ENCODE peak calls at places on chromosomes 11 and 22, in four cellular contexts. One of them, this sample, is unnamed.

GRCh38 chr11:27699242-27699925 is 871 bp downstream of the BDNF start:
- DNase-seq in stimulated activated CD8-positive, alpha-beta memory T cell treated with anti-CD3 and anti-CD28 coated beads, Interleukin-4, amount 100 ng/mL, for 48 hours: no peak
- DNase-seq in stromal cell of bone marrow: no peak
- DNase-seq in GM06990: no peak
- DNase-seq in this sample: no peak

GRCh38 chr11:73995247-73995646 is 12.6 kb upstream of the UCP2 start:
- DNase-seq in stimulated activated CD8-positive, alpha-beta memory T cell treated with anti-CD3 and anti-CD28 coated beads, Interleukin-4, amount 100 ng/mL, for 48 hours: no peak
- DNase-seq in stromal cell of bone marrow: no peak
- DNase-seq in GM06990: peak
- DNase-seq in this sample: peak

GRCh38 chr22:33829549-33830280 is 90.6 kb downstream of the LARGE1 start:
- DNase-seq in stimulated activated CD8-positive, alpha-beta memory T cell treated with anti-CD3 and anti-CD28 coated beads, Interleukin-4, amount 100 ng/mL, for 48 hours: no peak
- DNase-seq in stromal cell of bone marrow: no peak
- DNase-seq in GM06990: no peak
- DNase-seq in this sample: no peak

GRCh38 chr11:74710291-74710938 is 20.8 kb downstream of the CHRDL2 start:
- DNase-seq in stimulated activated CD8-positive, alpha-beta memory T cell treated with anti-CD3 and anti-CD28 coated beads, Interleukin-4, amount 100 ng/mL, for 48 hours: no peak
- DNase-seq in stromal cell of bone marrow: no peak
- DNase-seq in GM06990: no peak
- DNase-seq in this sample: no peak

GRCh38 chr22:46791201-46791731 is 28.8 kb downstream of the TBC1D22A start:
- DNase-seq in stimulated activated CD8-positive, alpha-beta memory T cell treated with anti-CD3 and anti-CD28 coated beads, Interleukin-4, amount 100 ng/mL, for 48 hours: peak
- DNase-seq in stromal cell of bone marrow: peak
- DNase-seq in GM06990: no peak
- DNase-seq in this sample: no peak

GRCh38 chr22:27990451-27990840 is 71.4 kb upstream of the PITPNB start:
- DNase-seq in stimulated activated CD8-positive, alpha-beta memory T cell treated with anti-CD3 and anti-CD28 coated beads, Interleukin-4, amount 100 ng/mL, for 48 hours: no peak
- DNase-seq in stromal cell of bone marrow: no peak
- DNase-seq in GM06990: no peak
- DNase-seq in this sample: no peak

GRCh38 chr11:84855846-84856245 is 771.3 kb downstream of the DLG2 start:
- DNase-seq in stimulated activated CD8-positive, alpha-beta memory T cell treated with anti-CD3 and anti-CD28 coated beads, Interleukin-4, amount 100 ng/mL, for 48 hours: no peak
- DNase-seq in stromal cell of bone marrow: peak
- DNase-seq in GM06990: no peak
- DNase-seq in this sample: no peak

GRCh38 chr11:75554258-75555022 is 7.6 kb upstream of the SERPINH1 start:
- DNase-seq in stimulated activated CD8-positive, alpha-beta memory T cell treated with anti-CD3 and anti-CD28 coated beads, Interleukin-4, amount 100 ng/mL, for 48 hours: no peak
- DNase-seq in stromal cell of bone marrow: peak
- DNase-seq in GM06990: no peak
- DNase-seq in this sample: peak

GRCh38 chr22:50568626-50569025 is 5.9 kb upstream of the SYCE3 start:
- DNase-seq in stimulated activated CD8-positive, alpha-beta memory T cell treated with anti-CD3 and anti-CD28 coated beads, Interleukin-4, amount 100 ng/mL, for 48 hours: no peak
- DNase-seq in stromal cell of bone marrow: no peak
- DNase-seq in GM06990: no peak
- DNase-seq in this sample: no peak

GRCh38 chr11:115505165-115505564 is 950 bp upstream of the CADM1 start:
- DNase-seq in stimulated activated CD8-positive, alpha-beta memory T cell treated with anti-CD3 and anti-CD28 coated beads, Interleukin-4, amount 100 ng/mL, for 48 hours: no peak
- DNase-seq in stromal cell of bone marrow: no peak
- DNase-seq in GM06990: no peak
- DNase-seq in this sample: no peak

GRCh38 chr11:75204685-75205667 is 35.6 kb upstream of the TPBGL start:
- DNase-seq in stimulated activated CD8-positive, alpha-beta memory T cell treated with anti-CD3 and anti-CD28 coated beads, Interleukin-4, amount 100 ng/mL, for 48 hours: peak
- DNase-seq in stromal cell of bone marrow: peak
- DNase-seq in GM06990: peak
- DNase-seq in this sample: peak

GRCh38 chr11:29231991-29232390 is 784.8 kb downstream of the KCNA4 start:
- DNase-seq in stimulated activated CD8-positive, alpha-beta memory T cell treated with anti-CD3 and anti-CD28 coated beads, Interleukin-4, amount 100 ng/mL, for 48 hours: no peak
- DNase-seq in stromal cell of bone marrow: no peak
- DNase-seq in GM06990: no peak
- DNase-seq in this sample: no peak

GRCh38 chr11:62726156-62727006 is 876 bp downstream of the HNRNPUL2 start:
- DNase-seq in stimulated activated CD8-positive, alpha-beta memory T cell treated with anti-CD3 and anti-CD28 coated beads, Interleukin-4, amount 100 ng/mL, for 48 hours: peak
- DNase-seq in stromal cell of bone marrow: no peak
- DNase-seq in GM06990: no peak
- DNase-seq in this sample: no peak

GRCh38 chr11:1479678-1480118 is 6.9 kb downstream of the MOB2 start:
- DNase-seq in stimulated activated CD8-positive, alpha-beta memory T cell treated with anti-CD3 and anti-CD28 coated beads, Interleukin-4, amount 100 ng/mL, for 48 hours: no peak
- DNase-seq in stromal cell of bone marrow: no peak
- DNase-seq in GM06990: no peak
- DNase-seq in this sample: no peak

GRCh38 chr11:71962428-71963038 is 33.7 kb downstream of the RNF121 start:
- DNase-seq in stimulated activated CD8-positive, alpha-beta memory T cell treated with anti-CD3 and anti-CD28 coated beads, Interleukin-4, amount 100 ng/mL, for 48 hours: no peak
- DNase-seq in stromal cell of bone marrow: peak
- DNase-seq in GM06990: peak
- DNase-seq in this sample: no peak

GRCh38 chr11:23789938-23790371 is 706.9 kb upstream of the LUZP2 start:
- DNase-seq in stimulated activated CD8-positive, alpha-beta memory T cell treated with anti-CD3 and anti-CD28 coated beads, Interleukin-4, amount 100 ng/mL, for 48 hours: no peak
- DNase-seq in stromal cell of bone marrow: peak
- DNase-seq in GM06990: no peak
- DNase-seq in this sample: no peak

GRCh38 chr11:71420455-71421241 is 27.5 kb downstream of the DHCR7 start:
- DNase-seq in stimulated activated CD8-positive, alpha-beta memory T cell treated with anti-CD3 and anti-CD28 coated beads, Interleukin-4, amount 100 ng/mL, for 48 hours: peak
- DNase-seq in stromal cell of bone marrow: peak
- DNase-seq in GM06990: peak
- DNase-seq in this sample: peak

GRCh38 chr11:76627541-76628082 is 42.9 kb downstream of the LRRC32 start:
- DNase-seq in stimulated activated CD8-positive, alpha-beta memory T cell treated with anti-CD3 and anti-CD28 coated beads, Interleukin-4, amount 100 ng/mL, for 48 hours: peak
- DNase-seq in stromal cell of bone marrow: no peak
- DNase-seq in GM06990: peak
- DNase-seq in this sample: no peak

GRCh38 chr22:18057568-18058209 is 20.1 kb upstream of the PEX26 start:
- DNase-seq in stimulated activated CD8-positive, alpha-beta memory T cell treated with anti-CD3 and anti-CD28 coated beads, Interleukin-4, amount 100 ng/mL, for 48 hours: no peak
- DNase-seq in stromal cell of bone marrow: peak
- DNase-seq in GM06990: peak
- DNase-seq in this sample: peak

GRCh38 chr11:46977940-46978595 is 41.5 kb downstream of the CSTPP1 start:
- DNase-seq in stimulated activated CD8-positive, alpha-beta memory T cell treated with anti-CD3 and anti-CD28 coated beads, Interleukin-4, amount 100 ng/mL, for 48 hours: no peak
- DNase-seq in stromal cell of bone marrow: no peak
- DNase-seq in GM06990: no peak
- DNase-seq in this sample: peak

GRCh38 chr22:37674951-37675929 is at the start of gene LGALS1:
- DNase-seq in stimulated activated CD8-positive, alpha-beta memory T cell treated with anti-CD3 and anti-CD28 coated beads, Interleukin-4, amount 100 ng/mL, for 48 hours: peak
- DNase-seq in stromal cell of bone marrow: peak
- DNase-seq in GM06990: peak
- DNase-seq in this sample: peak

GRCh38 chr22:35733742-35734516 is 16.3 kb downstream of the APOL5 start:
- DNase-seq in stimulated activated CD8-positive, alpha-beta memory T cell treated with anti-CD3 and anti-CD28 coated beads, Interleukin-4, amount 100 ng/mL, for 48 hours: no peak
- DNase-seq in stromal cell of bone marrow: no peak
- DNase-seq in GM06990: no peak
- DNase-seq in this sample: no peak

GRCh38 chr22:27267145-27267544 is 534.4 kb downstream of the MN1 start:
- DNase-seq in stimulated activated CD8-positive, alpha-beta memory T cell treated with anti-CD3 and anti-CD28 coated beads, Interleukin-4, amount 100 ng/mL, for 48 hours: no peak
- DNase-seq in stromal cell of bone marrow: no peak
- DNase-seq in GM06990: no peak
- DNase-seq in this sample: no peak

GRCh38 chr11:6629892-6630631 is 10.8 kb upstream of the TPP1 start:
- DNase-seq in stimulated activated CD8-positive, alpha-beta memory T cell treated with anti-CD3 and anti-CD28 coated beads, Interleukin-4, amount 100 ng/mL, for 48 hours: no peak
- DNase-seq in stromal cell of bone marrow: no peak
- DNase-seq in GM06990: no peak
- DNase-seq in this sample: peak

This sample was measured in NCI-H2029.